ENCODE peak calls at places on chromosome 13, in eight cellular contexts. J, L, H, Y, N, V, E and M are unnamed samples.
A peak's percentile ranks its signal among the peaks of the same experiment; 100 is the strongest.

GRCh38 chr13:74073231-74073630 is 61.0 kb downstream of the KLF12 start:
- DNase-seq in L (no peak), Y (no peak), J (no peak), V (no peak), N (no peak), H (no peak), E (no peak), M (no peak)

GRCh38 chr13:99686944-99687382 is 185.7 kb downstream of the TM9SF2 start:
- DNase-seq in E (no peak), V (no peak), H (no peak), L (no peak), Y (peak; percentile 34), N (no peak), J (no peak), M (no peak)

GRCh38 chr13:32254916-32255743 is 60.0 kb downstream of the ZAR1L start:
- DNase-seq in Y (no peak), L (no peak), N (no peak), V (no peak), E (no peak), J (no peak), H (no peak), M (no peak)

GRCh38 chr13:39013462-39013861 is 22.8 kb upstream of the STOML3 start:
- DNase-seq in J (no peak), N (no peak), E (no peak), H (no peak), Y (no peak), L (no peak), V (no peak), M (no peak)

GRCh38 chr13:30194906-30195305 is 112.4 kb downstream of the KATNAL1 start:
- DNase-seq in Y (no peak), N (no peak), E (no peak), V (no peak), L (no peak), H (no peak), J (no peak), M (no peak)

GRCh38 chr13:103852036-103852435 is 785.8 kb upstream of the SLC10A2 start:
- DNase-seq in J (peak; percentile 78), H (peak; percentile 47), L (no peak), V (no peak), E (no peak), Y (no peak), N (no peak), M (no peak)

GRCh38 chr13:28067526-28067925 is 32.9 kb downstream of the FLT3 start:
- DNase-seq in V (no peak), H (no peak), Y (no peak), J (no peak), N (no peak), L (no peak), E (no peak), M (no peak)

GRCh38 chr13:76992548-76993001 is 694 bp downstream of the CLN5 start:
- DNase-seq in H (no peak), L (no peak), N (no peak), Y (no peak), J (no peak), V (no peak), E (no peak), M (no peak)

GRCh38 chr13:47144782-47145181 is 247.9 kb upstream of the HTR2A start:
- DNase-seq in E (no peak), V (no peak), L (no peak), N (no peak), Y (no peak), H (no peak), J (no peak), M (no peak)

GRCh38 chr13:113926301-113926761 is 47.5 kb downstream of the C13orf46 start:
- DNase-seq in J (no peak), H (no peak), V (peak; percentile 62), L (no peak), E (peak; percentile 64), N (no peak), Y (no peak), M (peak; percentile 74)

GRCh38 chr13:84037937-84038464 is 155.7 kb upstream of the SLITRK1 start:
- DNase-seq in E (no peak), J (no peak), H (no peak), Y (peak; percentile 85), N (peak; percentile 50), V (no peak), L (no peak), M (no peak)

GRCh38 chr13:22726721-22727120 is 454.1 kb upstream of the SGCG start:
- DNase-seq in H (no peak), E (no peak), V (no peak), Y (no peak), J (peak; percentile 3), N (peak; percentile 79), L (no peak), M (no peak)

GRCh38 chr13:102825400-102825799 is 20.4 kb upstream of the ERCC5 start:
- DNase-seq in L (no peak), E (no peak), V (no peak), Y (no peak), H (no peak), N (no peak), J (no peak), M (no peak)

GRCh38 chr13:113853518-113854237 is 10.2 kb downstream of the GAS6 start:
- DNase-seq in L (no peak), V (no peak), N (peak; percentile 34), E (peak; percentile 73), J (no peak), H (no peak), Y (no peak), M (peak; percentile 75)

GRCh38 chr13:28563609-28564008 is 68.7 kb upstream of the FLT1 start:
- DNase-seq in J (no peak), N (no peak), L (no peak), Y (no peak), H (no peak), E (no peak), V (no peak), M (no peak)

GRCh38 chr13:87166348-87166747 is 504.8 kb upstream of the SLITRK5 start:
- DNase-seq in Y (no peak), E (no peak), L (no peak), N (no peak), H (no peak), J (no peak), V (no peak), M (no peak)

GRCh38 chr13:101150998-101151397 is 265.3 kb downstream of the NALCN start:
- DNase-seq in Y (no peak), H (no peak), V (no peak), N (peak; percentile 39), L (no peak), J (no peak), E (no peak), M (no peak)